ENCODE peak calls at places on chromosomes 13 and 19, in five cellular contexts. B, F, K, R and E are unnamed samples.

GRCh38 chr13:75871059-75871458 is 234.9 kb downstream of the LMO7 start:
- DNase-seq in F (no peak), K (no peak), R (no peak), B (no peak), E (peak)

GRCh38 chr13:83365723-83366122 is 516.6 kb downstream of the SLITRK1 start:
- DNase-seq in B (no peak), R (no peak), F (no peak), K (no peak), E (no peak)

GRCh38 chr13:30355405-30355741 is 48.0 kb upstream of the KATNAL1 start:
- DNase-seq in R (no peak), F (peak), B (no peak), K (peak), E (no peak)

GRCh38 chr13:58884810-58885209 is 1253.3 kb downstream of the PCDH17 start:
- DNase-seq in B (no peak), F (no peak), R (no peak), K (no peak), E (no peak)

GRCh38 chr13:112586334-112586733 is 1.6 kb downstream of the TUBGCP3 start:
- DNase-seq in R (no peak), K (no peak), B (no peak), F (no peak), E (no peak)

GRCh38 chr19:801030-801860 is 4.0 kb downstream of the PTBP1 start:
- DNase-seq in F (peak), K (peak), R (peak), B (peak), E (peak)

GRCh38 chr19:45769821-45770191 is 754 bp upstream of the SIX5 start:
- DNase-seq in R (peak), K (no peak), F (no peak), B (peak), E (peak)

GRCh38 chr19:38849746-38850230 is at the start of gene HNRNPL:
- DNase-seq in F (peak), R (no peak), K (peak), B (peak), E (no peak)

GRCh38 chr13:103101902-103102301 is 35.7 kb upstream of the SLC10A2 start:
- DNase-seq in K (no peak), B (no peak), R (no peak), F (no peak), E (no peak)

GRCh38 chr19:33872445-33873320 is 76.0 kb downstream of the KCTD15 start:
- DNase-seq in F (no peak), B (no peak), K (no peak), R (no peak), E (no peak)

GRCh38 chr13:93730780-93731179 is 504.2 kb downstream of the GPC6 start:
- DNase-seq in R (no peak), K (no peak), F (no peak), B (no peak), E (no peak)

GRCh38 chr19:33781536-33781935 is 15.1 kb upstream of the KCTD15 start:
- DNase-seq in K (no peak), R (no peak), B (no peak), F (no peak), E (no peak)

GRCh38 chr13:81017525-81018152 is 676.7 kb upstream of the SPRY2 start:
- DNase-seq in B (no peak), F (no peak), K (no peak), R (peak), E (peak)

GRCh38 chr13:107838592-107839161 is 376.7 kb downstream of the LIG4 start:
- DNase-seq in F (peak), B (no peak), R (no peak), K (no peak), E (no peak)

GRCh38 chr19:1279782-1280341 is 4.5 kb downstream of the FAM174C start:
- DNase-seq in B (peak), K (peak), F (peak), R (peak), E (peak)

GRCh38 chr13:77729502-77730221 is 32.2 kb downstream of the SLAIN1 start:
- DNase-seq in K (no peak), F (no peak), B (no peak), R (no peak), E (no peak)

GRCh38 chr13:97743946-97744345 is 209.5 kb upstream of the IPO5 start:
- DNase-seq in F (no peak), K (no peak), R (peak), B (no peak), E (peak)

GRCh38 chr19:45752639-45753038 is 16.4 kb downstream of the SIX5 start:
- DNase-seq in B (no peak), F (no peak), R (peak), K (no peak), E (no peak)

GRCh38 chr13:44930907-44931676 is 58.2 kb downstream of the NUFIP1 start:
- DNase-seq in B (no peak), K (no peak), F (peak), R (peak), E (peak)

GRCh38 chr19:40578442-40578908 is 1.8 kb downstream of the SHKBP1 start:
- DNase-seq in R (peak), F (peak), K (no peak), B (no peak), E (peak)

GRCh38 chr13:112703935-112704633 is 14.2 kb downstream of the ATP11A start:
- DNase-seq in F (peak), R (no peak), K (no peak), B (peak), E (no peak)

GRCh38 chr19:49916839-49917733 is 11.9 kb upstream of the ATF5 start:
- DNase-seq in K (no peak), R (no peak), F (peak), B (no peak), E (no peak)

GRCh38 chr13:41365636-41366035 is 54.6 kb downstream of the NAA16 start:
- DNase-seq in K (no peak), B (no peak), F (no peak), R (no peak), E (peak)

GRCh38 chr19:15194938-15195337 is 5.9 kb downstream of the NOTCH3 start:
- DNase-seq in K (peak), F (no peak), R (peak), B (no peak), E (peak)

GRCh38 chr13:30504081-30504480 is 38.3 kb upstream of the HMGB1 start:
- DNase-seq in K (no peak), B (no peak), R (peak), F (no peak), E (peak)

GRCh38 chr13:49093376-49093775 is 117.7 kb downstream of the FNDC3A start:
- DNase-seq in K (no peak), R (no peak), F (no peak), B (no peak), E (no peak)

GRCh38 chr19:50717891-50718254 is 1.7 kb downstream of the SHANK1 start:
- DNase-seq in B (no peak), R (no peak), K (no peak), F (no peak), E (no peak)

GRCh38 chr19:9645466-9645865 is 24.4 kb upstream of the ZNF561 start:
- DNase-seq in F (no peak), B (no peak), K (no peak), R (no peak), E (no peak)

GRCh38 chr19:57363734-57364181 is 407 bp downstream of the TRAPPC2B start:
- DNase-seq in R (peak), B (no peak), K (no peak), F (no peak), E (no peak)

GRCh38 chr19:55080915-55081772 is 5.5 kb downstream of the EPS8L1 start:
- DNase-seq in R (peak), F (peak), K (peak), B (peak), E (peak)

GRCh38 chr19:56476671-56477428 is at the start of gene ZNF667:
- DNase-seq in K (no peak), F (no peak), B (no peak), R (peak), E (peak)

GRCh38 chr13:35964764-35965163 is 166.4 kb downstream of the DCLK1 start:
- DNase-seq in B (no peak), K (no peak), F (no peak), R (peak), E (peak)

GRCh38 chr13:44277459-44277858 is 96.2 kb upstream of the SERP2 start:
- DNase-seq in K (no peak), B (no peak), R (no peak), F (no peak), E (no peak)

GRCh38 chr19:27635401-27635800 is 1577.5 kb downstream of the UQCRFS1 start:
- DNase-seq in R (no peak), K (no peak), F (no peak), B (no peak), E (no peak)

GRCh38 chr13:70206671-70207070 is 98.4 kb upstream of the KLHL1 start:
- DNase-seq in B (no peak), R (no peak), K (no peak), F (no peak), E (no peak)

GRCh38 chr19:47494729-47495128 is 10.7 kb upstream of the KPTN start:
- DNase-seq in K (no peak), B (no peak), R (no peak), F (no peak), E (no peak)

GRCh38 chr13:24356837-24357236 is 47.5 kb downstream of the C1QTNF9 start:
- DNase-seq in K (no peak), B (no peak), R (no peak), F (no peak), E (no peak)

GRCh38 chr13:24357756-24358155 is 48.4 kb downstream of the C1QTNF9 start:
- DNase-seq in K (no peak), B (no peak), R (no peak), F (no peak), E (no peak)

GRCh38 chr13:24353736-24354135 is 44.4 kb downstream of the C1QTNF9 start:
- DNase-seq in R (no peak), B (no peak), F (no peak), K (no peak), E (no peak)

GRCh38 chr13:24355103-24355502 is 45.7 kb downstream of the C1QTNF9 start:
- DNase-seq in B (no peak), F (no peak), K (no peak), R (peak), E (no peak)

GRCh38 chr13:24356270-24356669 is 46.9 kb downstream of the C1QTNF9 start:
- DNase-seq in R (no peak), B (no peak), F (no peak), K (no peak), E (no peak)
- H3K4me3 ChIP-seq in R (no peak), B (no peak), F (no peak), K (no peak), E (no peak)

GRCh38 chr19:17448190-17448967 is at the start of gene TMEM221:
- DNase-seq in K (peak), R (peak), F (peak), B (peak), E (no peak)
- H3K4me3 ChIP-seq in K (peak), R (peak), F (peak), B (peak), E (peak)

GRCh38 chr19:2432131-2432848 is 4.9 kb upstream of the TIMM13 start:
- DNase-seq in R (no peak), F (no peak), B (no peak), K (no peak), E (no peak)

GRCh38 chr19:2429917-2430570 is 2.7 kb upstream of the TIMM13 start:
- DNase-seq in R (no peak), K (no peak), B (no peak), F (no peak), E (no peak)

GRCh38 chr19:2433854-2434253 is 6.5 kb upstream of the TIMM13 start:
- DNase-seq in B (no peak), R (no peak), F (no peak), K (no peak), E (no peak)

GRCh38 chr19:2428756-2429711 is 1.6 kb upstream of the TIMM13 start:
- DNase-seq in K (no peak), F (peak), R (no peak), B (no peak), E (no peak)

DNA sequence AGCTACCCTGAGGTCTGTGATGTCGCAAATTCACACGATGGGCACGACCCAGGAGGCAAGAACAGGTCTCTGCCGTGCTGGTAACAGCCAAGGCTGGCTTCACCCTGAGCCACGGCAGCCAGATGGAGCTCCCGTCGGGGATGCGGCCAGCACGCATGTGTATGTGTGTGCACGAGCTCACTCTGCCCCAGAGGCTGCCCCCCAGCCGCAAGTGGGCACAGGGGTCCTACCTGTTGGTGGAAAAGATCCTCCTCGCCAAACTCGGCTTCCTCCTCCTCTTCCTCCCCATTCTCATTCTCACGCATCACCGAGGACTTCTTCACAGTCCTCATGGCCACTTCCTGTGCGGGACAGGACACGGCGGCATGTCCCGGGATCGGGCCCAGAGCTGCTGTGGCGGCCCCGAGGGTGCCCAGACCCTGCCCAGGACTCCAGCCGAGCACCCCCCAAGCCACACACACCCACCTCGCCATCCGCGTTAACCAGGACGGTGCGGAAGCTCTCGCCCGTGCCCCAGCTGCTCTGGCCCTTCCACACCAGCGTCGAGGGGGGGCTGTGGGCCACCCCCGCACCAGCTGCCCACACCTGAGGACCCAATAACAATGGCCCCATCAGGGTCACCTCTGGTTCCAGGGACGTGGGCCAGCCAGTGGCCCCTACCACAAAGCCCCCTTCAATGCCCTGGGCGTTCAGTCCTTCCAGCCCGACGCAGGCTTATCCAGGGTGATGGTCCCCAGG is 4.1 kb upstream of the TIMM13 start:
- DNase-seq in F (no peak), K (no peak), B (no peak), R (no peak), E (no peak)
- H3K4me3 ChIP-seq in F (no peak), K (no peak), B (no peak), R (no peak), E (no peak)

DNA sequence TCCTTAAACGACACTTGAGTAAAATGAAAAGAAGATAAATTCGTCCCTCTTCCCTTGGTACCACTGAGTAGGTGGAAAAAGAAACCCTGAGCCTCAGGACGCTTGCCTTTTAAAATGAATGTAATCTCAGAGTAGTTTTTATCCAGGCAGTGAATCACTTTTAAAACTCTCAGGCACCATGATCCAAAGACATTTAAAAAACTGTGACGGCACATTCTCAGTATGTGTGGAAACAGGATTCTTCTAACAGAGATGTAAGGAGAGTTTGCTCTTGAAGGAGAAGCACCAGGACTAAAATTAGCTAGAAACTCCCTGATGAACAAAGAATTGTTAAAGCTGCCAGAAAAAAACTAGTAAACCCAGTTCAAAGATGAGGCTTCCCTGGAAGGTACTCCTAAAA is 105.7 kb upstream of the SLC15A1 start:
- DNase-seq in R (no peak), K (no peak), B (no peak), F (no peak), E (no peak)
- H3K4me3 ChIP-seq in R (no peak), K (no peak), B (no peak), F (no peak), E (no peak)